ENCODE peak calls at places on chromosomes 3 and 15, in six cellular contexts. One of them, this sample, is unnamed.

GRCh38 chr15:88066758-88067157 is 189.8 kb downstream of the NTRK3 start:
- DNase-seq in NCI-H526: no peak
- DNase-seq in NCI-H1092 treated with DMSO at 0.1 percent for 48 hours: no peak
- DNase-seq in non-pigmented ciliary epithelial cell: no peak
- DNase-seq in glutamatergic neuron: no peak
- DNase-seq in left cardiac atrium: no peak
- DNase-seq in this sample: no peak

GRCh38 chr3:55446860-55447259 is 40.2 kb downstream of the WNT5A start:
- DNase-seq in NCI-H526: no peak
- DNase-seq in NCI-H1092 treated with DMSO at 0.1 percent for 48 hours: no peak
- DNase-seq in non-pigmented ciliary epithelial cell: no peak
- DNase-seq in glutamatergic neuron: no peak
- DNase-seq in left cardiac atrium: no peak
- DNase-seq in this sample: no peak

GRCh38 chr3:168952551-168952950 is 711.0 kb downstream of the MECOM start:
- DNase-seq in NCI-H526: peak; percentile 24
- DNase-seq in NCI-H1092 treated with DMSO at 0.1 percent for 48 hours: peak; percentile 55
- DNase-seq in non-pigmented ciliary epithelial cell: no peak
- DNase-seq in glutamatergic neuron: no peak
- DNase-seq in left cardiac atrium: no peak
- DNase-seq in this sample: no peak

GRCh38 chr3:4522962-4523361 is 29.8 kb downstream of the ITPR1 start:
- DNase-seq in NCI-H526: no peak
- DNase-seq in NCI-H1092 treated with DMSO at 0.1 percent for 48 hours: no peak
- DNase-seq in non-pigmented ciliary epithelial cell: no peak
- DNase-seq in glutamatergic neuron: no peak
- DNase-seq in left cardiac atrium: no peak
- DNase-seq in this sample: no peak

GRCh38 chr3:27479816-27480543 is 4.2 kb downstream of the SLC4A7 start:
- DNase-seq in NCI-H526: no peak
- DNase-seq in NCI-H1092 treated with DMSO at 0.1 percent for 48 hours: no peak
- DNase-seq in non-pigmented ciliary epithelial cell: no peak
- DNase-seq in glutamatergic neuron: no peak
- DNase-seq in left cardiac atrium: no peak
- DNase-seq in this sample: no peak

GRCh38 chr3:54139630-54140029 is 17.3 kb downstream of the CACNA2D3 start:
- DNase-seq in NCI-H526: no peak
- DNase-seq in NCI-H1092 treated with DMSO at 0.1 percent for 48 hours: no peak
- DNase-seq in non-pigmented ciliary epithelial cell: no peak
- DNase-seq in glutamatergic neuron: no peak
- DNase-seq in left cardiac atrium: no peak
- DNase-seq in this sample: no peak

GRCh38 chr3:126424039-126424717 is 29.5 kb downstream of the CFAP100 start:
- DNase-seq in NCI-H526: no peak
- DNase-seq in NCI-H1092 treated with DMSO at 0.1 percent for 48 hours: no peak
- DNase-seq in non-pigmented ciliary epithelial cell: no peak
- DNase-seq in glutamatergic neuron: no peak
- DNase-seq in left cardiac atrium: no peak
- DNase-seq in this sample: no peak

GRCh38 chr15:25727116-25727515 is 136.0 kb downstream of the ATP10A start:
- DNase-seq in NCI-H526: no peak
- DNase-seq in NCI-H1092 treated with DMSO at 0.1 percent for 48 hours: no peak
- DNase-seq in non-pigmented ciliary epithelial cell: no peak
- DNase-seq in glutamatergic neuron: no peak
- DNase-seq in left cardiac atrium: no peak
- DNase-seq in this sample: no peak

GRCh38 chr3:48155122-48155521 is 33.1 kb downstream of the CDC25A start:
- DNase-seq in NCI-H526: no peak
- DNase-seq in NCI-H1092 treated with DMSO at 0.1 percent for 48 hours: no peak
- DNase-seq in non-pigmented ciliary epithelial cell: peak; percentile 47
- DNase-seq in glutamatergic neuron: no peak
- DNase-seq in left cardiac atrium: no peak
- DNase-seq in this sample: no peak

GRCh38 chr3:113698891-113699465 is 2.5 kb upstream of the USF3 start:
- DNase-seq in NCI-H526: no peak
- DNase-seq in NCI-H1092 treated with DMSO at 0.1 percent for 48 hours: no peak
- DNase-seq in non-pigmented ciliary epithelial cell: no peak
- DNase-seq in glutamatergic neuron: no peak
- DNase-seq in left cardiac atrium: peak; percentile 29
- DNase-seq in this sample: peak; percentile 10

GRCh38 chr3:111810909-111811308 is 48.2 kb upstream of the PHLDB2 start:
- DNase-seq in NCI-H526: no peak
- DNase-seq in NCI-H1092 treated with DMSO at 0.1 percent for 48 hours: no peak
- DNase-seq in non-pigmented ciliary epithelial cell: peak; percentile 61
- DNase-seq in glutamatergic neuron: no peak
- DNase-seq in left cardiac atrium: no peak
- DNase-seq in this sample: no peak

GRCh38 chr3:45572755-45573154 is 21.8 kb upstream of the LIMD1 start:
- DNase-seq in NCI-H526: no peak
- DNase-seq in NCI-H1092 treated with DMSO at 0.1 percent for 48 hours: no peak
- DNase-seq in non-pigmented ciliary epithelial cell: no peak
- DNase-seq in glutamatergic neuron: no peak
- DNase-seq in left cardiac atrium: no peak
- DNase-seq in this sample: no peak

GRCh38 chr3:42605550-42606173 is 5.2 kb downstream of the NKTR start:
- DNase-seq in NCI-H526: peak; percentile 82
- DNase-seq in NCI-H1092 treated with DMSO at 0.1 percent for 48 hours: no peak
- DNase-seq in non-pigmented ciliary epithelial cell: no peak
- DNase-seq in glutamatergic neuron: no peak
- DNase-seq in left cardiac atrium: no peak
- DNase-seq in this sample: peak; percentile 23

GRCh38 chr3:124999897-125000296 is 55.9 kb downstream of the HEG1 start:
- DNase-seq in NCI-H526: no peak
- DNase-seq in NCI-H1092 treated with DMSO at 0.1 percent for 48 hours: no peak
- DNase-seq in non-pigmented ciliary epithelial cell: no peak
- DNase-seq in glutamatergic neuron: no peak
- DNase-seq in left cardiac atrium: no peak
- DNase-seq in this sample: no peak

GRCh38 chr3:105836533-105836932 is 32.3 kb downstream of the CBLB start:
- DNase-seq in NCI-H526: no peak
- DNase-seq in NCI-H1092 treated with DMSO at 0.1 percent for 48 hours: no peak
- DNase-seq in non-pigmented ciliary epithelial cell: peak; percentile 97
- DNase-seq in glutamatergic neuron: no peak
- DNase-seq in left cardiac atrium: no peak
- DNase-seq in this sample: no peak

GRCh38 chr15:60408438-60409105 is 10.8 kb upstream of the ANXA2 start:
- DNase-seq in NCI-H526: no peak
- DNase-seq in NCI-H1092 treated with DMSO at 0.1 percent for 48 hours: no peak
- DNase-seq in non-pigmented ciliary epithelial cell: no peak
- DNase-seq in glutamatergic neuron: no peak
- DNase-seq in left cardiac atrium: no peak
- DNase-seq in this sample: no peak

GRCh38 chr3:212432-212831 is 15.9 kb downstream of the CHL1 start:
- DNase-seq in NCI-H526: no peak
- DNase-seq in NCI-H1092 treated with DMSO at 0.1 percent for 48 hours: no peak
- DNase-seq in non-pigmented ciliary epithelial cell: no peak
- DNase-seq in glutamatergic neuron: no peak
- DNase-seq in left cardiac atrium: no peak
- DNase-seq in this sample: peak; percentile 46

GRCh38 chr3:182793663-182794454 is 555 bp downstream of the ATP11B start:
- DNase-seq in NCI-H526: peak; percentile 53
- DNase-seq in NCI-H1092 treated with DMSO at 0.1 percent for 48 hours: peak; percentile 23
- DNase-seq in non-pigmented ciliary epithelial cell: no peak
- DNase-seq in glutamatergic neuron: peak; percentile 43
- DNase-seq in left cardiac atrium: peak; percentile 46
- DNase-seq in this sample: peak; percentile 81

GRCh38 chr15:45399381-45400212 is 21.3 kb upstream of the GATM start:
- DNase-seq in NCI-H526: peak; percentile 27
- DNase-seq in NCI-H1092 treated with DMSO at 0.1 percent for 48 hours: peak; percentile 63
- DNase-seq in non-pigmented ciliary epithelial cell: no peak
- DNase-seq in glutamatergic neuron: no peak
- DNase-seq in left cardiac atrium: no peak
- DNase-seq in this sample: peak; percentile 45

GRCh38 chr15:52855157-52855556 is 65.0 kb upstream of the ONECUT1 start:
- DNase-seq in NCI-H526: no peak
- DNase-seq in NCI-H1092 treated with DMSO at 0.1 percent for 48 hours: no peak
- DNase-seq in non-pigmented ciliary epithelial cell: no peak
- DNase-seq in glutamatergic neuron: no peak
- DNase-seq in left cardiac atrium: no peak
- DNase-seq in this sample: no peak

GRCh38 chr3:182980204-182981037 is at the start of gene DCUN1D1:
- DNase-seq in NCI-H526: peak; percentile 33
- DNase-seq in NCI-H1092 treated with DMSO at 0.1 percent for 48 hours: peak; percentile 76
- DNase-seq in non-pigmented ciliary epithelial cell: no peak
- DNase-seq in glutamatergic neuron: peak; percentile 97
- DNase-seq in left cardiac atrium: peak; percentile 93
- DNase-seq in this sample: peak; percentile 80

GRCh38 chr15:67149068-67149841 is 83.9 kb downstream of the SMAD3 start:
- DNase-seq in NCI-H526: no peak
- DNase-seq in NCI-H1092 treated with DMSO at 0.1 percent for 48 hours: no peak
- DNase-seq in non-pigmented ciliary epithelial cell: no peak
- DNase-seq in glutamatergic neuron: no peak
- DNase-seq in left cardiac atrium: no peak
- DNase-seq in this sample: no peak

GRCh38 chr3:170699158-170700053 is 113.5 kb upstream of the SLC7A14 start:
- DNase-seq in NCI-H526: no peak
- DNase-seq in NCI-H1092 treated with DMSO at 0.1 percent for 48 hours: no peak
- DNase-seq in non-pigmented ciliary epithelial cell: no peak
- DNase-seq in glutamatergic neuron: no peak
- DNase-seq in left cardiac atrium: no peak
- DNase-seq in this sample: no peak

GRCh38 chr3:31743690-31744089 is 211.0 kb downstream of the STT3B start:
- DNase-seq in NCI-H526: no peak
- DNase-seq in NCI-H1092 treated with DMSO at 0.1 percent for 48 hours: peak; percentile 60
- DNase-seq in non-pigmented ciliary epithelial cell: no peak
- DNase-seq in glutamatergic neuron: no peak
- DNase-seq in left cardiac atrium: peak; percentile 44
- DNase-seq in this sample: no peak

GRCh38 chr3:178950676-178951075 is 120.9 kb downstream of the ZMAT3 start:
- DNase-seq in NCI-H526: no peak
- DNase-seq in NCI-H1092 treated with DMSO at 0.1 percent for 48 hours: no peak
- DNase-seq in non-pigmented ciliary epithelial cell: no peak
- DNase-seq in glutamatergic neuron: no peak
- DNase-seq in left cardiac atrium: no peak
- DNase-seq in this sample: no peak

GRCh38 chr3:52483081-52483480 is 12.1 kb upstream of the STAB1 start:
- DNase-seq in NCI-H526: no peak
- DNase-seq in NCI-H1092 treated with DMSO at 0.1 percent for 48 hours: no peak
- DNase-seq in non-pigmented ciliary epithelial cell: no peak
- DNase-seq in glutamatergic neuron: no peak
- DNase-seq in left cardiac atrium: peak; percentile 15
- DNase-seq in this sample: no peak